ENCODE peak calls at places on chromosomes 7 and 10, in seven cellular contexts. Z is omental fat pad, G is body of pancreas, J is ascending aorta, K is PC-3, P is WTC11, C is transverse colon. M is an unnamed sample.

GRCh38 chr10:110821508-110821907 is 50.2 kb upstream of the PDCD4 start:
- DNase-seq in K (no peak), G (no peak), C (no peak), Z (no peak), J (peak; percentile 88), P (no peak), M (no peak)

GRCh38 chr7:3370068-3370704 is 69.1 kb downstream of the SDK1 start:
- DNase-seq in J (no peak), Z (no peak), P (no peak), K (no peak), G (no peak), C (no peak), M (no peak)

GRCh38 chr7:99019523-99020412 is 124.1 kb downstream of the SMURF1 start:
- DNase-seq in Z (no peak), G (no peak), C (no peak), K (no peak), J (peak; percentile 16), P (no peak), M (no peak)

GRCh38 chr10:119441151-119441821 is 101.2 kb downstream of the RGS10 start:
- DNase-seq in K (no peak), P (no peak), C (no peak), J (peak; percentile 79), Z (no peak), G (peak; percentile 32), M (no peak)

GRCh38 chr10:60914676-60915075 is 29.3 kb downstream of the RHOBTB1 start:
- DNase-seq in G (peak; percentile 53), C (peak; percentile 44), P (no peak), J (peak; percentile 81), K (no peak), Z (no peak), M (no peak)

GRCh38 chr7:19772323-19772722 is 1.1 kb downstream of the TMEM196 start:
- DNase-seq in G (no peak), P (peak; percentile 20), J (no peak), Z (no peak), C (no peak), K (no peak), M (no peak)

GRCh38 chr10:26468691-26469090 is 30.6 kb downstream of the APBB1IP start:
- DNase-seq in P (no peak), C (peak; percentile 33), J (no peak), K (no peak), G (no peak), Z (no peak), M (no peak)

GRCh38 chr10:1186693-1186990 is 130.5 kb downstream of the WDR37 start:
- DNase-seq in G (no peak), J (no peak), P (no peak), K (no peak), C (no peak), Z (no peak), M (no peak)

GRCh38 chr7:95132500-95132899 is 191.8 kb downstream of the PON1 start:
- DNase-seq in P (no peak), J (no peak), Z (no peak), K (no peak), G (no peak), C (no peak), M (no peak)

GRCh38 chr7:47827886-47828285 is 120.4 kb downstream of the PKD1L1 start:
- DNase-seq in J (no peak), C (no peak), Z (no peak), K (no peak), G (no peak), P (no peak), M (no peak)
- TF ChIP-seq CTCF in J (no peak), C (no peak), Z (no peak), K (no peak), G (no peak), P (no peak), M (no peak)

DNA sequence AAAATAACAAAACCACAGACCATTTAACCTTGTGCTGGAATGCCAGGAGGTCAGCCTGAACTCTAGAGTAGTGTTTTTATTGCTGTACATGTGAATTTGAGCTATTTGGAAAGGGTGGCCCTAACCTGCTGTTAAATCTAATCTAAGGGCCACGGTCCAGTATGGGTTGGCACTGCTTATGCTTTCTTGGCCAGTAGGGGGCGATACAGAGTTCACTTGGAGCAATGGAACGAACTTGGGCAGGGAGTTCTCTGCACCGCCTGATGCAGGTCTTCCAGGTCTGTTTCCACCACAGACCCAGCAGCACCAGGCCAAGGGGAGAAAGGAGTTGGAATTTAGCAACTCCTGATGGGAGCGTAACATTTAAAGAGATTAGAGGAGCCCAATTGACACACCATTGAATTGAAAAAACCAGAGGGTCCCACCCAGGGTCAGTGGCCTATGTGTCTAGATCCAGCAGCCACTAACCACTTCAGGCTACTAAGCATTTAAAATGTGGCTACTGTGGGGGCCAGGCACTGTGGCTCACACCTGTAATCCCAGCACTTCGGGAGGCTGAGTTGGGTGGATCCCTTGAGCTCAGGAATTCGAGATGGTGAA is 75.7 kb upstream of the EFCAB10 start:
- DNase-seq in G (peak; percentile 54), Z (peak; percentile 55), C (peak; percentile 51), J (no peak), P (peak; percentile 88), K (peak; percentile 70), M (no peak)
- TF ChIP-seq CTCF in G (peak; percentile 32), Z (no peak), C (peak; percentile 54), J (peak; percentile 50), P (peak; percentile 93), K (peak; percentile 93), M (peak; percentile 44)

DNA sequence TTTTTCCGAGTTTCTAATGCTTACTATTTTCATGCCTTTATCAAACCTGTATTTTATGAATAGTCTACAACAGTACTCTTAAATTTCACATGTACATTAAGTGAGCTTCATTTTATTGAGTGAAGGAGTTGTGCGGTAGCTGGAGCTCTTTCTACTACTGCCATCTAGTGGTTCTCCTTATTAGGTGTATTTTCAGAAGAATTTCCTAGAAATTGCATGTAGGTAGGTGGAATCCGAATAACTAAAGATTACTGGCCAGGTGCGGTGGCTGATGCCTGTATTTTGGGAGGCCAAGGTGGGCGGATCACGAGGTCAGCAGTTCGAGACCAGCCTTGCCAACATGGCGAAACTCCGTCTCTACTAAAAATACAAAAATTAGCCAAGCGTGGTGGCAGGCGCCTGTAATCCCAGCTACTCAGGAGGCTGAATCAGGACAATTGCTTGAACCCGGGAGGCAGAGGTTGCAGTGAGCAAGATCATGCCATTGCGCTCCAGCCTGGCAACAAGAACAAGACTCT is 38.3 kb downstream of the LRRC72 start:
- DNase-seq in G (peak; percentile 20), K (peak; percentile 82), C (no peak), P (peak; percentile 42), J (no peak), Z (no peak), M (no peak)
- TF ChIP-seq CTCF in G (peak; percentile 80), K (peak; percentile 86), C (peak; percentile 73), P (peak; percentile 35), J (peak; percentile 77), Z (no peak), M (peak; percentile 83)

DNA sequence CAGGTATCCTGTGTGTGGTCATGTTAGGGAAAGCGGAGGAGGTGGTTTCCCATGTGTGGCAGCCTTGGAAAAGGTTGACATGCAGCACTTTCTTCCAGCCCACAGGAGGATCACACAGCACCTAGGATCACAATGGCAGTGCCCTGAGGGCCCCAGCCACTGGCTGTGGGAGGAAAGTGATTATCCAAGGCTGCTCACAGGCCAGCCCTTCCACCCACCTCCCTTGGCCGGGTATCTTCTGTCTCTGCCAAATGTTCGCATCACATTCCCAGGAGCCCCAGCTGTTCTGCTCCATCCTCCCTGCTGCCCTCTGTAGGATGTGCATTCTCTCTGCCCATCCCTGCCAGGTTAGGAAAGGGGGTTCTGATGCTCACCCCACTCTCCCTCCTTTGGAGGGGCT is 2.5 kb upstream of the MLXIPL start:
- DNase-seq in J (no peak), P (no peak), K (peak; percentile 26), Z (no peak), G (no peak), C (no peak), M (no peak)
- TF ChIP-seq CTCF in J (no peak), P (no peak), K (no peak), Z (no peak), G (no peak), C (no peak), M (no peak)

M was measured in lung.